ENCODE peak calls at places on chromosomes 5 and 9, in five cellular contexts. A, R, H, S and J are unnamed samples.

GRCh38 chr5:140633081-140633471 is at the start of gene CD14:
- DNase-seq in S (no peak), H (peak), A (peak), R (peak), J (peak)

GRCh38 chr9:88829276-88829675 is 162.0 kb upstream of the S1PR3 start:
- DNase-seq in S (no peak), H (no peak), R (no peak), A (no peak), J (no peak)

GRCh38 chr9:33192493-33193245 is 25.5 kb upstream of the B4GALT1 start:
- DNase-seq in H (no peak), S (no peak), A (no peak), R (no peak), J (no peak)

GRCh38 chr5:179154991-179155955 is 95.1 kb downstream of the ZNF354C start:
- DNase-seq in S (no peak), R (no peak), H (no peak), A (no peak), J (no peak)

GRCh38 chr9:108212179-108212578 is 643.6 kb downstream of the ACTL7B start:
- DNase-seq in A (no peak), S (no peak), H (peak), R (no peak), J (no peak)

GRCh38 chr5:89728134-89728533 is 681.4 kb downstream of the CETN3 start:
- DNase-seq in S (no peak), R (no peak), A (no peak), H (no peak), J (no peak)

GRCh38 chr5:1406681-1407640 is 38.3 kb downstream of the SLC6A3 start:
- DNase-seq in S (no peak), R (no peak), H (no peak), A (no peak), J (no peak)

GRCh38 chr9:77194423-77194822 is 17.1 kb downstream of the VPS13A start:
- DNase-seq in A (no peak), R (no peak), S (no peak), H (no peak), J (no peak)

GRCh38 chr5:56601641-56602071 is 213.7 kb upstream of the MAP3K1 start:
- DNase-seq in R (no peak), S (no peak), H (no peak), A (no peak), J (no peak)

GRCh38 chr5:33430983-33431382 is 9.8 kb upstream of the TARS1 start:
- DNase-seq in H (no peak), S (no peak), R (no peak), A (no peak), J (no peak)

GRCh38 chr9:136820947-136821332 is 13.2 kb downstream of the RABL6 start:
- DNase-seq in A (no peak), S (no peak), H (no peak), R (no peak), J (no peak)

GRCh38 chr5:111747336-111747735 is 9.7 kb downstream of the NREP start:
- DNase-seq in H (no peak), A (no peak), R (no peak), S (no peak), J (no peak)

GRCh38 chr5:136087961-136088871 is 44.4 kb upstream of the SMAD5 start:
- DNase-seq in S (no peak), A (no peak), R (peak), H (peak), J (peak)

GRCh38 chr9:35659340-35659739 is 1.2 kb downstream of the CCDC107 start:
- DNase-seq in R (no peak), A (no peak), S (no peak), H (no peak), J (no peak)

GRCh38 chr5:125560476-125561225 is 814.2 kb upstream of the ZNF608 start:
- DNase-seq in A (no peak), H (no peak), R (no peak), S (no peak), J (no peak)

GRCh38 chr5:58457040-58457439 is 2.8 kb downstream of the PLK2 start:
- DNase-seq in R (no peak), H (no peak), A (no peak), S (no peak), J (no peak)

GRCh38 chr5:36478646-36479307 is 127.6 kb upstream of the SLC1A3 start:
- DNase-seq in A (no peak), R (no peak), S (no peak), H (no peak), J (no peak)

GRCh38 chr5:130692766-130693165 is 472.3 kb downstream of the HINT1 start:
- DNase-seq in H (no peak), A (no peak), S (no peak), R (no peak), J (no peak)

GRCh38 chr5:2732850-2733249 is 18.6 kb downstream of the IRX2 start:
- DNase-seq in A (no peak), H (no peak), S (no peak), R (peak), J (no peak)

GRCh38 chr5:2735996-2736395 is 15.5 kb downstream of the IRX2 start:
- DNase-seq in S (no peak), H (no peak), R (peak), A (no peak), J (no peak)

GRCh38 chr5:2729189-2729588 is 22.3 kb downstream of the IRX2 start:
- DNase-seq in A (no peak), H (no peak), S (no peak), R (peak), J (no peak)

GRCh38 chr5:2727620-2728019 is 23.9 kb downstream of the IRX2 start:
- DNase-seq in A (no peak), R (peak), H (no peak), S (no peak), J (no peak)

GRCh38 chr5:2732004-2732403 is 19.5 kb downstream of the IRX2 start:
- DNase-seq in A (no peak), S (no peak), H (no peak), R (peak), J (no peak)
- TF ChIP-seq POLR2A in A (no peak), S (no peak), H (no peak), R (no peak), J (no peak)

DNA sequence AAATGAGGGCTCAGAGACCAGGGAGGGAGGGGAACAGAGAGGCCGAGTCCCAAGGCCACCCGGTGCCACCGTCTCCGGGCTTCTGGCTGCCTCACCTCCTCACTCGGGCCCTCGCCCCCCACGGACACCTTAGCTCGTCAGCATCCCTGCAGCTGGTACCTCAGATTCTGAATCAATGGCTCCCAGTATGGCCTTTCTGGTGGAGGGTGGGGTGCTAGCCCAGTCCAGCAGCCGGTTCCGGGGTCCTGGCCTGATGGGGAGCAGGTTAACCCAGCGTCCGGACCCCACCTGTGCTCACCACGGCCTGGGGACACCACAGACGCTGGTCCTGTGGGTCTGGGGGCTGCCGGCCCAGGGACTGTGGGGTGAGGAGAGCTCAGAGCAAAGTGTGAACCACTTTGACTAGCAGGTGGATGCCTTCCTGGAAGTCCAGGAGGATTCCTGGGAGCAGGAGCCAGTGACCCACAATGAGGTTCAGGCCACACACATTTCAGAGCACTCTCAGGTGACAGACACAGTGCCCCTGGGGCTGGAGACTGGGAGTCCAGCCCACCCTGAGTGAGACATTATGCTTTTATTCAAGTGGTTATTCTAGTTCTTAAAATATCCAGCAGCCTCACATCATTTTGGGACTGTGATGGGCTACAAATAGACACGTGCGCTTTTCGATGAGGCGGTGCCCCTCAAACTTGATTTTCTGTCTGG is 53.3 kb downstream of the AHRR start:
- DNase-seq in H (peak), S (no peak), R (peak), A (no peak), J (no peak)
- TF ChIP-seq POLR2A in H (no peak), S (no peak), R (no peak), A (no peak), J (no peak)

GRCh38 chr9:92963831-92964606 is 16.7 kb downstream of the FGD3 start:
- DNase-seq in R (peak), H (peak), S (peak), A (no peak), J (peak)
- TF ChIP-seq POLR2A in R (no peak), H (peak), S (no peak), A (no peak), J (peak)

DNA sequence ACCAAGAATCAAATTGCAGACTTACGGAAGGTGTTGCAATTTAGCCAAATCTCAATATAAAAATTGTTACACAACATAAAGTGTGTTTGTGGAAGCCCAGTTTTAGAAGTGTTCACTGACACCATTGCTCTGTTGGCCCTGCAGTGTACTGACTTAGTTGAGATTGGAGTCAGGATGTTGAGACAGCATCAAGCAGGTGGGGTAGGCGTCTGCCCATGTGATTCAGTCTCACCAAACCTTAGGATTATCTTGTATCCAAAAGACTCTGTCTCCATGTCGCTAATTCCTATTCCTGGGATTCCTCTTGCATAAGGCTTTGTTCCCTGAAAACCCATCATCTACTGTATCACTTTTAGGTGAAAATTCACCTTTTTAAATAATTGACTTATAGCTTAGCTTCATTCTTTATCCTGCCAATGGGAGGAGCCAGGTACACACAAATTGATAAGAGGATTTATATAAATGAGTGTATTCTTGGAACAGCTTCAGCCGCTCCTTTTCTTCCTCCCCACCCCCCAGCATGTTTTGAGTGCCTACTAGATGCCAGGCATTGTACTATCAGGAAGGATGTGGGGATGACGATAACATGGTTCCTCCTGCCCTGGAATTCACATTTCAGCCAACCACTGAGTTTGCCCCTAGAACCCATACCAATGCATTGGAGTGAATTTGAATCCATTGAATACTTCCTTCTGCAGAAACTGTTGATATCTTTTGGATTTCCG is 20.8 kb downstream of the GPR107 start:
- DNase-seq in H (no peak), A (no peak), S (no peak), R (no peak), J (no peak)
- TF ChIP-seq POLR2A in H (no peak), A (no peak), S (no peak), R (no peak), J (no peak)

DNA sequence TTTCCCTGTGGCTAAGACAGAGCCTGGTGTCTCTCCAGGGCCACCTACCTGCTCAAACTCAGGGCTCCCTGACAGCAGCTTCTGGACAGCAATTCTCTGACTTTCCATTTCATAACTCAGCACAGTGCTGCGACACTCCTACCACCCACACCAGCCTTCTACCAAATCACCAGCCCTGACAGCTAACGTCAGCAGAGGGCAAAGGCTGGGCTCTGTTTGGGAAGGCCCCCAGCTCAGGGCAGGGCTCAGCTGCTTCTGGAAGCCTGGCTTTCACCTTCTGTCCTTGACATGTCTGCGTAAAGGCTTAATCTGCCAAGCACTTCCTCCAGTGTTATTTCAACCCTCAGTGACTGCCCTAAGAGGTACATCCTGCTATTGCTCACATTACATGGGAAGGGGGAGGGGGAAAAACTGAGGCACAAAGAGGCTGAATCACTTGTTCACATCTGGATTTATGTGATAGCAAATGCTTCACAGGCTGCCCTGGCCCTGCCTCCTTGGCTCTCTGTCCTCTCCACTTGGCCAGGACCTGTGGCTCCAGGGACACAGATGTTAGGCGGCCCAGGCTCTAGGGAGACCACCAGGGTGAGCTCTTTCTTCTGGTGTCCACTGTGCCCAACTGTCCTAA is 102.5 kb upstream of the PANK3 start:
- DNase-seq in H (no peak), R (no peak), S (no peak), A (no peak), J (no peak)
- TF ChIP-seq POLR2A in H (no peak), R (no peak), S (no peak), A (no peak), J (no peak)